ENCODE peak calls at places on chromosome 17, in four cellular contexts. J, A, L and H are unnamed samples.

GRCh38 chr17:37701424-37702020 is 43.3 kb downstream of the HNF1B start:
- DNase-seq in J (no peak), A (peak; percentile 58), L (no peak), H (no peak)

GRCh38 chr17:6485646-6486412 is 41.6 kb downstream of the PIMREG start:
- DNase-seq in J (no peak), A (no peak), L (no peak), H (no peak)

GRCh38 chr17:57021226-57021940 is 43.5 kb downstream of the SCPEP1 start:
- DNase-seq in J (no peak), A (no peak), L (no peak), H (no peak)

GRCh38 chr17:42436401-42436800 is 13.3 kb upstream of the CAVIN1 start:
- DNase-seq in J (no peak), A (no peak), L (no peak), H (no peak)

GRCh38 chr17:6544770-6545169 is 11.6 kb downstream of the PITPNM3 start:
- DNase-seq in J (no peak), A (no peak), L (no peak), H (no peak)

GRCh38 chr17:20063665-20064648 is 54.8 kb downstream of the SPECC1 start:
- DNase-seq in J (no peak), A (no peak), L (peak; percentile 90), H (no peak)

GRCh38 chr17:78252701-78253635 is 21.5 kb downstream of the TMEM235 start:
- DNase-seq in J (no peak), A (no peak), L (no peak), H (no peak)

GRCh38 chr17:8940866-8941471 is 24.5 kb downstream of the PIK3R5 start:
- DNase-seq in J (no peak), A (no peak), L (no peak), H (no peak)

GRCh38 chr17:63399316-63399715 is 46.8 kb downstream of the CYB561 start:
- DNase-seq in J (no peak), A (no peak), L (no peak), H (no peak)

GRCh38 chr17:58318627-58319180 is 9.9 kb downstream of the TSPOAP1 start:
- DNase-seq in J (no peak), A (no peak), L (no peak), H (no peak)

GRCh38 chr17:76917829-76918228 is 49.6 kb downstream of the MGAT5B start:
- DNase-seq in J (no peak), A (no peak), L (peak; percentile 67), H (no peak)

GRCh38 chr17:82065638-82066303 is at the start of gene DUS1L:
- DNase-seq in J (no peak), A (peak; percentile 84), L (peak; percentile 84), H (peak; percentile 74)

GRCh38 chr17:19660219-19660870 is 11.8 kb downstream of the ALDH3A2 start:
- DNase-seq in J (no peak), A (peak; percentile 41), L (no peak), H (no peak)

GRCh38 chr17:80768936-80769335 is 222.7 kb upstream of the CHMP6 start:
- DNase-seq in J (no peak), A (no peak), L (no peak), H (no peak)

GRCh38 chr17:44117351-44117750 is 6.1 kb downstream of the HDAC5 start:
- DNase-seq in J (no peak), A (no peak), L (no peak), H (no peak)

GRCh38 chr17:44121206-44121605 is 2.2 kb downstream of the HDAC5 start:
- DNase-seq in J (no peak), A (no peak), L (no peak), H (no peak)

GRCh38 chr17:44119798-44120197 is 3.6 kb downstream of the HDAC5 start:
- DNase-seq in J (no peak), A (no peak), L (no peak), H (no peak)

GRCh38 chr17:44119062-44119461 is 4.4 kb downstream of the HDAC5 start:
- DNase-seq in J (no peak), A (no peak), L (no peak), H (no peak)

GRCh38 chr17:44118427-44119050 is 4.9 kb downstream of the HDAC5 start:
- DNase-seq in J (no peak), A (no peak), L (no peak), H (no peak)
- TF ChIP-seq CTCF in J (no peak), A (no peak), L (no peak), H (peak; percentile 19)

GRCh38 chr17:44919885-44920564 is 4.7 kb upstream of the GFAP start:
- DNase-seq in J (peak; percentile 76), A (peak; percentile 86), L (peak; percentile 86), H (peak; percentile 86)
- TF ChIP-seq CTCF in J (peak; percentile 64), A (peak; percentile 89), L (peak; percentile 83), H (peak; percentile 96)

DNA sequence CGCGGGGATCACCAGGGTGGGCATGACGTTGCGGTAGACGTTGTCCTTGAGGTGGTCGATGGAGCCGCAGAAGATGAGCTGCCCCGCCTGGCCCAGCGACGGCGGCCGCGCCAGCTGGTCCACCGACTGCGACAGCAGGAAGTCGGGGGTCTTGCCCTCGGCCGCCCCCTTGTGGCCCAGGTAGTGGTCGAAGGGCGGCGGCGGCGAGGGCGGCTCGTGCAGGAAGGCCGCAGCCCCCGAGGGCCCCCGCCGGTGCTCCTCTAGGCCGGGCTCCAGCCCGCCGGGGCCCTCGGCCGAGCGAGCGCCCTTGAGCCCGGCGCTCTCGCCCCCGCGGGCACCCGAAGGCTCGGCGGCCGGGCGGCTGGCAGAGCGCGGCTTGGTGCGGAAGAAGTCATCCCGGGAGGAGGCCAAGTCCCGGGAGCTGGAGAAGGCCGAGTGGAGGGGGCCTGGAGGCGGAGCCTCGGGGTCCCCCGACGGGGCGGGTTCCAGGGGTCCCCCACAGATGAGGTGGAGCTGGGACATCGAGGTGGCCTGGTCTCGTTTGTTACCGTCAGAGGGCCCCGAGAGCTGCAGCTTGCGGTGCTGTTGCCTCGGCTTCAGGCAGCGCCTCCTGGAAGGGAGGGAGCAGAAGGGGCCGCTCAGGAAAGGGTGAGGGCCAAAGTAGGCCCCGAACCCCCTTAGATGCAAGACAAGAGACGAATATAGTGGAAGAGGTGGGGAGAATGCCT is 8.9 kb downstream of the FAM171A2 start:
- DNase-seq in J (peak; percentile 80), A (no peak), L (no peak), H (no peak)
- TF ChIP-seq CTCF in J (peak; percentile 74), A (no peak), L (peak; percentile 31), H (no peak)

GRCh38 chr17:61002316-61002736 is 324.7 kb downstream of the BCAS3 start:
- DNase-seq in J (no peak), A (peak; percentile 22), L (no peak), H (no peak)

GRCh38 chr17:61005358-61005757 is 327.7 kb downstream of the BCAS3 start:
- DNase-seq in J (no peak), A (no peak), L (no peak), H (no peak)

DNA sequence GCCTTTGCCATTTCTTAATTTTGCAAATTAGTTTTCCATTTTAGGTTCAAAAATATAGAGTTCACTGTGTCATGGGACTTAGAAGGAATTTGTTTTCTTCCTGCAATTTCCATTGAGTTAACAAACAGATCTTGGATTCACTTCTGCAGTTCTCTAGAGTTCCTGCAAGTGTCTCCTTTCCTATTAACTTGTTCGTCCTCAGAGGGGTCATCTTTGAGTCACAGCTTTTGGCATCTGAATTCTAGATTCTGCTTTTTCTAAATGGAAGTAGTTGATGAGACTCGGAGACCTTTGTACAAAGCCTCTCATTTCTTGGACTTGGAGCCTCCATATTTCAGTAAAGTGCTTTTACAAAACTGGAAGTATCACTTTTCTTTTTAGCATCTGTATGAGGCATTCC is 323.3 kb downstream of the BCAS3 start:
- DNase-seq in J (no peak), A (peak; percentile 9), L (no peak), H (no peak)
- TF ChIP-seq CTCF in J (no peak), A (peak; percentile 36), L (no peak), H (no peak)